ENCODE peak calls at places on chromosomes 1 and 21, in seven cellular contexts. U is GM12891; M is NCI-H524 treated with DMSO at 0.1 percent for 48 hours; T is AG08395; D is NCI-H446; J is GM12865; H is activated T-cell treated with anti-CD3 and anti-CD28 coated beads, Interleukin-2, amount 50 U/mL, for 72 hours. S is an unnamed sample.

GRCh38 chr1:179425186-179425585 is 59.4 kb downstream of the AXDND1 start:
- DNase-seq in U (no peak), M (no peak), T (no peak), D (no peak), J (no peak), H (no peak), S (no peak)

GRCh38 chr21:28215214-28215954 is 777.3 kb downstream of the LTN1 start:
- DNase-seq in U (no peak), M (no peak), T (peak), D (no peak), J (no peak), H (no peak), S (no peak)

GRCh38 chr1:54342764-54343687 is 63.2 kb downstream of the SSBP3 start:
- DNase-seq in U (no peak), M (peak), T (no peak), D (peak), J (no peak), H (no peak), S (no peak)

GRCh38 chr1:53332833-53333232 is 5.0 kb upstream of the LRP8 start:
- DNase-seq in U (no peak), M (no peak), T (no peak), D (no peak), J (no peak), H (no peak), S (peak)

GRCh38 chr1:43921022-43921421 is 12.6 kb upstream of the ARTN start:
- DNase-seq in U (no peak), M (no peak), T (no peak), D (no peak), J (no peak), H (no peak), S (no peak)

GRCh38 chr1:217135569-217135915 is 412.3 kb upstream of the ESRRG start:
- DNase-seq in U (no peak), M (no peak), T (no peak), D (peak), J (no peak), H (no peak), S (no peak)

GRCh38 chr1:201807958-201808632 is 20.9 kb upstream of the IPO9 start:
- DNase-seq in U (no peak), M (no peak), T (no peak), D (no peak), J (no peak), H (no peak), S (no peak)

GRCh38 chr1:58767143-58767542 is 16.7 kb downstream of the JUN start:
- DNase-seq in U (no peak), M (no peak), T (no peak), D (no peak), J (no peak), H (no peak), S (no peak)

GRCh38 chr1:119293777-119294176 is 74.8 kb upstream of the HAO2 start:
- DNase-seq in U (no peak), M (no peak), T (no peak), D (no peak), J (no peak), H (no peak), S (no peak)

GRCh38 chr1:62746086-62746808 is 37.7 kb upstream of the ATG4C start:
- DNase-seq in U (no peak), M (peak), T (peak), D (peak), J (peak), H (no peak), S (no peak)

GRCh38 chr1:59249738-59250137 is 47.2 kb upstream of the FGGY start:
- DNase-seq in U (no peak), M (no peak), T (no peak), D (no peak), J (no peak), H (no peak), S (no peak)

GRCh38 chr21:21200103-21200938 is 202.1 kb downstream of the NCAM2 start:
- DNase-seq in U (no peak), M (no peak), T (peak), D (no peak), J (no peak), H (no peak), S (no peak)

GRCh38 chr1:111602974-111603373 is 16.6 kb upstream of the RAP1A start:
- DNase-seq in U (no peak), M (no peak), T (no peak), D (no peak), J (peak), H (peak), S (no peak)

GRCh38 chr1:20442920-20443625 is 42.9 kb downstream of the CAMK2N1 start:
- DNase-seq in U (no peak), M (peak), T (peak), D (no peak), J (no peak), H (no peak), S (peak)

GRCh38 chr1:224087358-224087757 is 26.6 kb upstream of the FBXO28 start:
- DNase-seq in U (no peak), M (no peak), T (no peak), D (no peak), J (no peak), H (no peak), S (no peak)

GRCh38 chr1:152954436-152954835 is 7.4 kb downstream of the SPRR5 start:
- DNase-seq in U (no peak), M (no peak), T (no peak), D (no peak), J (no peak), H (no peak), S (no peak)

GRCh38 chr1:20787775-20788488 is 825 bp upstream of the HP1BP3 start:
- DNase-seq in U (no peak), M (no peak), T (peak), D (no peak), J (peak), H (no peak), S (no peak)

GRCh38 chr1:41662061-41662655 is 177.7 kb upstream of the EDN2 start:
- DNase-seq in U (peak), M (peak), T (peak), D (no peak), J (peak), H (peak), S (peak)

GRCh38 chr1:101137144-101138126 is 99.4 kb upstream of the S1PR1 start:
- DNase-seq in U (no peak), M (no peak), T (peak), D (no peak), J (peak), H (no peak), S (no peak)

GRCh38 chr1:10457910-10458309 is 8.1 kb downstream of the CORT start:
- DNase-seq in U (no peak), M (no peak), T (no peak), D (no peak), J (no peak), H (no peak), S (no peak)

GRCh38 chr1:154952664-154953063 is 3.2 kb downstream of the PBXIP1 start:
- DNase-seq in U (no peak), M (no peak), T (no peak), D (no peak), J (no peak), H (no peak), S (no peak)

GRCh38 chr1:117673405-117673804 is 67.6 kb downstream of the TENT5C start:
- DNase-seq in U (no peak), M (no peak), T (peak), D (no peak), J (no peak), H (no peak), S (no peak)

GRCh38 chr1:89125571-89126233 is at the start of gene GBP2:
- DNase-seq in U (peak), M (no peak), T (peak), D (peak), J (peak), H (peak), S (no peak)

GRCh38 chr1:224300346-224300745 is 29.6 kb downstream of the NVL start:
- DNase-seq in U (no peak), M (no peak), T (peak), D (no peak), J (no peak), H (no peak), S (no peak)

GRCh38 chr1:43947890-43948437 is 1.2 kb downstream of the IPO13 start:
- DNase-seq in U (no peak), M (no peak), T (no peak), D (peak), J (no peak), H (no peak), S (no peak)

GRCh38 chr1:234533975-234534876 is 55.2 kb upstream of the TARBP1 start:
- DNase-seq in U (no peak), M (no peak), T (peak), D (peak), J (no peak), H (no peak), S (peak)

GRCh38 chr1:182054698-182055326 is 6.7 kb downstream of the ZNF648 start:
- DNase-seq in U (no peak), M (no peak), T (peak), D (peak), J (peak), H (peak), S (no peak)